ENCODE peak calls at places on chromosomes 12 and 14, in ten cellular contexts. Y is effector memory CD8-positive, alpha-beta T cell; R is AG10803; F is T47D; J is fibroblast of lung; M is cardiac fibroblast; G is germinal center; K is gastrocnemius medialis; S is epithelial cell of proximal tubule; C is NCI-H510A. N is an unnamed sample.

GRCh38 chr14:89452281-89452680 is 35.2 kb upstream of the FOXN3 start:
- DNase-seq in C (no peak), Y (no peak), J (no peak), M (no peak), S (no peak), K (no peak), F (no peak), R (no peak), G (no peak), N (no peak)

GRCh38 chr12:26732010-26732908 is 100.7 kb downstream of the ITPR2 start:
- DNase-seq in K (no peak), R (no peak), M (no peak), J (no peak), S (no peak), F (no peak), G (no peak), Y (no peak), C (no peak), N (no peak)

GRCh38 chr14:65098586-65098985 is 3.7 kb downstream of the MAX start:
- DNase-seq in Y (no peak), C (no peak), K (no peak), R (peak), S (no peak), G (peak), M (peak), J (peak), F (no peak), N (no peak)

GRCh38 chr12:132367401-132367851 is 38.0 kb upstream of the GALNT9 start:
- DNase-seq in R (no peak), G (no peak), J (peak), F (no peak), K (no peak), M (peak), C (no peak), S (no peak), Y (no peak), N (peak)

GRCh38 chr12:68405292-68405900 is 73.2 kb upstream of the MDM1 start:
- DNase-seq in Y (no peak), K (no peak), R (peak), M (peak), S (peak), C (no peak), J (peak), F (no peak), G (no peak), N (no peak)

GRCh38 chr12:95182868-95183415 is 34.3 kb downstream of the FGD6 start:
- DNase-seq in Y (no peak), K (no peak), J (no peak), C (no peak), S (no peak), F (no peak), R (peak), M (peak), G (no peak), N (peak)

GRCh38 chr14:77955816-77956796 is 156.2 kb downstream of the ADCK1 start:
- DNase-seq in C (peak), K (no peak), J (no peak), S (no peak), R (no peak), Y (no peak), M (no peak), G (no peak), F (peak), N (no peak)

GRCh38 chr14:103510311-103511021 is 12.2 kb downstream of the CKB start:
- DNase-seq in M (no peak), K (peak), C (no peak), R (no peak), F (no peak), G (peak), S (no peak), Y (no peak), J (no peak), N (no peak)

GRCh38 chr12:50234347-50234746 is 49.0 kb downstream of the LIMA1 start:
- DNase-seq in M (no peak), Y (no peak), K (no peak), G (no peak), C (no peak), F (peak), R (no peak), J (no peak), S (no peak), N (no peak)

GRCh38 chr14:100537701-100538565 is 49.3 kb downstream of the BEGAIN start:
- DNase-seq in R (no peak), S (no peak), Y (no peak), F (no peak), C (no peak), J (no peak), G (no peak), M (no peak), K (peak), N (no peak)

GRCh38 chr14:58637040-58637390 is 747 bp upstream of the DACT1 start:
- DNase-seq in C (no peak), S (no peak), K (no peak), J (peak), R (peak), F (peak), M (peak), G (peak), Y (no peak), N (peak)

GRCh38 chr12:132945806-132946506 is 10.2 kb downstream of the ZNF605 start:
- DNase-seq in Y (no peak), J (no peak), C (no peak), G (no peak), F (no peak), K (no peak), S (no peak), R (no peak), M (no peak), N (no peak)

GRCh38 chr14:60648934-60649814 is at the start of gene SIX1:
- DNase-seq in R (peak), C (peak), S (no peak), Y (no peak), G (peak), M (peak), F (peak), K (peak), J (peak), N (peak)

GRCh38 chr12:90183201-90183600 is 474.6 kb upstream of the ATP2B1 start:
- DNase-seq in Y (no peak), K (no peak), G (no peak), S (no peak), M (no peak), F (no peak), J (no peak), R (no peak), C (no peak), N (no peak)

GRCh38 chr12:125218952-125219351 is 153.7 kb downstream of the AACS start:
- DNase-seq in K (no peak), S (no peak), R (no peak), G (no peak), M (no peak), Y (no peak), C (no peak), J (no peak), F (no peak), N (no peak)

GRCh38 chr12:52351196-52352059 is 15.9 kb downstream of the KRT85 start:
- DNase-seq in R (no peak), Y (peak), K (no peak), F (peak), S (no peak), J (no peak), M (no peak), G (no peak), C (no peak), N (no peak)

GRCh38 chr14:34466691-34467090 is 4.7 kb upstream of the SPTSSA start:
- DNase-seq in Y (no peak), M (no peak), R (no peak), K (no peak), G (no peak), J (no peak), S (no peak), C (no peak), F (no peak), N (no peak)

GRCh38 chr14:89920041-89920440 is 34.5 kb downstream of the EFCAB11 start:
- DNase-seq in S (no peak), F (no peak), Y (no peak), G (no peak), M (no peak), K (no peak), J (peak), C (no peak), R (no peak), N (no peak)

GRCh38 chr12:115916910-115917668 is 360.4 kb downstream of the MED13L start:
- DNase-seq in C (peak), K (peak), S (no peak), F (peak), R (no peak), G (peak), M (peak), J (peak), Y (peak), N (peak)

GRCh38 chr14:64727551-64728071 is 23.4 kb downstream of the PLEKHG3 start:
- DNase-seq in G (no peak), M (no peak), R (no peak), F (no peak), C (no peak), Y (no peak), S (no peak), J (no peak), K (no peak), N (no peak)

GRCh38 chr12:54240971-54241588 is 38.8 kb downstream of the CBX5 start:
- DNase-seq in K (no peak), Y (no peak), J (no peak), G (no peak), S (no peak), R (no peak), M (no peak), C (no peak), F (no peak), N (no peak)

GRCh38 chr12:27334052-27334720 is 1.6 kb downstream of the BMAL2 start:
- DNase-seq in R (no peak), F (no peak), S (no peak), J (no peak), K (no peak), G (peak), C (no peak), Y (no peak), M (no peak), N (no peak)

GRCh38 chr12:109678732-109679131 is 34.9 kb upstream of the FAM222A start:
- DNase-seq in F (no peak), R (no peak), Y (no peak), J (no peak), G (no peak), S (no peak), K (no peak), C (no peak), M (no peak), N (no peak)

GRCh38 chr12:43237238-43237879 is 314.6 kb downstream of the ADAMTS20 start:
- DNase-seq in F (no peak), S (no peak), M (no peak), C (no peak), G (no peak), K (no peak), Y (no peak), J (no peak), R (no peak), N (no peak)

GRCh38 chr12:50166776-50167025 is 468 bp downstream of the CERS5 start:
- DNase-seq in S (no peak), G (no peak), F (no peak), R (no peak), K (no peak), J (no peak), Y (no peak), C (no peak), M (no peak), N (no peak)

GRCh38 chr14:30077946-30078345 is 150.3 kb upstream of the PRKD1 start:
- DNase-seq in F (no peak), K (no peak), G (no peak), S (no peak), M (no peak), Y (no peak), J (no peak), C (no peak), R (peak), N (no peak)

GRCh38 chr12:57497223-57498142 is 9.6 kb downstream of the MARS1 start:
- DNase-seq in F (no peak), C (no peak), R (no peak), K (no peak), J (no peak), G (no peak), Y (no peak), M (no peak), S (no peak), N (no peak)

GRCh38 chr14:91138511-91139359 is 24.9 kb downstream of the DGLUCY start:
- DNase-seq in F (peak), M (peak), J (peak), G (peak), R (peak), K (peak), C (no peak), S (no peak), Y (peak), N (no peak)

GRCh38 chr12:34126239-34126641 is 103.9 kb downstream of the ALG10 start:
- DNase-seq in G (no peak), R (no peak), K (no peak), S (no peak), M (no peak), F (peak), C (no peak), J (no peak), Y (no peak), N (no peak)

GRCh38 chr14:97584528-97584927 is 787.3 kb downstream of the VRK1 start:
- DNase-seq in M (no peak), G (no peak), R (no peak), Y (no peak), J (no peak), K (no peak), C (no peak), S (no peak), F (peak), N (no peak)

GRCh38 chr12:14731821-14732220 is 35.4 kb upstream of the GUCY2C start:
- DNase-seq in M (no peak), J (no peak), R (no peak), K (no peak), F (no peak), C (no peak), Y (no peak), S (no peak), G (no peak), N (no peak)

GRCh38 chr14:106174206-106174605 is 647.8 kb downstream of the TMEM121 start:
- DNase-seq in M (no peak), F (no peak), G (no peak), Y (peak), K (no peak), R (no peak), C (no peak), J (no peak), S (no peak), N (no peak)

GRCh38 chr12:69055706-69056105 is 122.7 kb upstream of the CPM start:
- DNase-seq in R (no peak), M (no peak), J (no peak), G (no peak), C (no peak), Y (no peak), F (no peak), K (peak), S (no peak), N (no peak)

GRCh38 chr12:130633771-130634170 is 82.3 kb downstream of the RIMBP2 start:
- DNase-seq in J (no peak), F (peak), G (no peak), M (no peak), Y (no peak), R (no peak), K (peak), S (no peak), C (peak), N (no peak)

GRCh38 chr12:77120695-77121094 is 55.3 kb upstream of the E2F7 start:
- DNase-seq in J (peak), M (peak), K (no peak), C (no peak), G (no peak), Y (no peak), S (no peak), F (no peak), R (peak), N (no peak)

GRCh38 chr14:53187921-53188463 is 34.9 kb upstream of the DDHD1 start:
- DNase-seq in R (no peak), J (no peak), F (no peak), K (no peak), M (no peak), G (no peak), S (no peak), Y (no peak), C (no peak), N (no peak)

GRCh38 chr12:108307006-108307405 is 32.1 kb downstream of the CMKLR1 start:
- DNase-seq in G (no peak), C (no peak), Y (no peak), J (peak), S (no peak), R (peak), F (no peak), K (no peak), M (peak), N (peak)

GRCh38 chr12:76890407-76891143 is 11.8 kb upstream of the CSRP2 start:
- DNase-seq in M (no peak), F (no peak), R (no peak), K (no peak), G (no peak), S (no peak), Y (no peak), J (no peak), C (no peak), N (no peak)

N was measured in AG08396.